ENCODE peak calls at places on chromosomes 7 and 10, in four cellular contexts. P is NCI-H1092, Q is H54, F is SJSA1. C is an unnamed sample.

GRCh38 chr10:60717852-60718251 is 60.4 kb upstream of the CDK1 start:
- DNase-seq in P (no peak), F (no peak), Q (no peak), C (no peak)

GRCh38 chr7:98399903-98400537 is 870 bp downstream of the BAIAP2L1 start:
- DNase-seq in F (no peak), P (no peak), Q (no peak), C (no peak)

GRCh38 chr7:116924741-116925140 is 28.6 kb upstream of the ST7 start:
- DNase-seq in Q (no peak), F (peak), P (no peak), C (no peak)

GRCh38 chr10:100729877-100730738 is 15.3 kb upstream of the PAX2 start:
- DNase-seq in P (no peak), F (no peak), Q (no peak), C (no peak)

GRCh38 chr10:74011762-74012161 is 13.8 kb downstream of the VCL start:
- DNase-seq in Q (no peak), F (peak), P (no peak), C (no peak)

GRCh38 chr7:25665903-25666670 is 437.8 kb upstream of the NPVF start:
- DNase-seq in P (no peak), F (no peak), Q (no peak), C (no peak)

GRCh38 chr10:93333278-93333978 is 148.7 kb downstream of the MYOF start:
- DNase-seq in Q (no peak), P (no peak), F (peak), C (no peak)

GRCh38 chr7:67593807-67594206 is 597.2 kb downstream of the TYW1 start:
- DNase-seq in P (no peak), F (no peak), Q (no peak), C (no peak)

GRCh38 chr10:132582795-132583194 is 45.2 kb downstream of the INPP5A start:
- DNase-seq in Q (no peak), P (no peak), F (no peak), C (no peak)

GRCh38 chr10:3699896-3700295 is 85.1 kb downstream of the KLF6 start:
- DNase-seq in F (no peak), P (no peak), Q (no peak), C (no peak)

GRCh38 chr10:69220041-69220451 is at the start of gene HKDC1:
- DNase-seq in P (no peak), F (no peak), Q (no peak), C (no peak)

GRCh38 chr10:18737236-18737635 is 78.0 kb downstream of the ARL5B start:
- DNase-seq in P (no peak), F (no peak), Q (no peak), C (no peak)

C was measured in occipital lobe.